ENCODE peak calls at places on chromosome 10, in ten cellular contexts. One of them, this sample, is unnamed.

GRCh38 chr10:74912182-74912581 is 85.8 kb downstream of the KAT6B start:
- DNase-seq in activated B cell treated with CpG ODN at 0.5 μM for 24 hours: no peak
- DNase-seq in Calu3: no peak
- DNase-seq in fibroblast of villous mesenchyme: no peak
- DNase-seq in fibroblast of mammary gland: no peak
- DNase-seq in heart left ventricle: no peak
- DNase-seq in cardiac fibroblast: no peak
- DNase-seq in pancreas: no peak
- DNase-seq in endothelial cell: no peak
- DNase-seq in IMR-90: no peak
- DNase-seq in this sample: no peak

GRCh38 chr10:109587366-109587765 is 335.9 kb downstream of the XPNPEP1 start:
- DNase-seq in activated B cell treated with CpG ODN at 0.5 μM for 24 hours: no peak
- DNase-seq in Calu3: no peak
- DNase-seq in fibroblast of villous mesenchyme: no peak
- DNase-seq in fibroblast of mammary gland: no peak
- DNase-seq in heart left ventricle: no peak
- DNase-seq in cardiac fibroblast: no peak
- DNase-seq in pancreas: no peak
- DNase-seq in endothelial cell: no peak
- DNase-seq in IMR-90: no peak
- DNase-seq in this sample: no peak

GRCh38 chr10:71242621-71243009 is 30.2 kb downstream of the UNC5B start:
- DNase-seq in activated B cell treated with CpG ODN at 0.5 μM for 24 hours: no peak
- DNase-seq in Calu3: no peak
- DNase-seq in fibroblast of villous mesenchyme: no peak
- DNase-seq in fibroblast of mammary gland: no peak
- DNase-seq in heart left ventricle: no peak
- DNase-seq in cardiac fibroblast: no peak
- DNase-seq in pancreas: no peak
- DNase-seq in endothelial cell: no peak
- DNase-seq in IMR-90: no peak
- DNase-seq in this sample: no peak

GRCh38 chr10:28020993-28021982 is 22.4 kb upstream of the ODAD2 start:
- DNase-seq in activated B cell treated with CpG ODN at 0.5 μM for 24 hours: no peak
- DNase-seq in Calu3: no peak
- DNase-seq in fibroblast of villous mesenchyme: no peak
- DNase-seq in fibroblast of mammary gland: peak
- DNase-seq in heart left ventricle: no peak
- DNase-seq in cardiac fibroblast: no peak
- DNase-seq in pancreas: no peak
- DNase-seq in endothelial cell: no peak
- DNase-seq in IMR-90: no peak
- DNase-seq in this sample: no peak

GRCh38 chr10:75350791-75351190 is 50.8 kb downstream of the ZNF503 start:
- DNase-seq in activated B cell treated with CpG ODN at 0.5 μM for 24 hours: no peak
- DNase-seq in Calu3: no peak
- DNase-seq in fibroblast of villous mesenchyme: no peak
- DNase-seq in fibroblast of mammary gland: peak
- DNase-seq in heart left ventricle: no peak
- DNase-seq in cardiac fibroblast: peak
- DNase-seq in pancreas: no peak
- DNase-seq in endothelial cell: no peak
- DNase-seq in IMR-90: peak
- DNase-seq in this sample: no peak

GRCh38 chr10:24494236-24494635 is 229.5 kb downstream of the ARHGAP21 start:
- DNase-seq in activated B cell treated with CpG ODN at 0.5 μM for 24 hours: no peak
- DNase-seq in Calu3: no peak
- DNase-seq in fibroblast of villous mesenchyme: no peak
- DNase-seq in fibroblast of mammary gland: no peak
- DNase-seq in heart left ventricle: no peak
- DNase-seq in cardiac fibroblast: no peak
- DNase-seq in pancreas: no peak
- DNase-seq in endothelial cell: no peak
- DNase-seq in IMR-90: no peak
- DNase-seq in this sample: no peak

GRCh38 chr10:13276749-13277394 is 23.0 kb downstream of the PHYH start:
- DNase-seq in activated B cell treated with CpG ODN at 0.5 μM for 24 hours: no peak
- DNase-seq in Calu3: no peak
- DNase-seq in fibroblast of villous mesenchyme: peak
- DNase-seq in fibroblast of mammary gland: peak
- DNase-seq in heart left ventricle: no peak
- DNase-seq in cardiac fibroblast: peak
- DNase-seq in pancreas: no peak
- DNase-seq in endothelial cell: no peak
- DNase-seq in IMR-90: peak
- DNase-seq in this sample: no peak

GRCh38 chr10:87712913-87713616 is 53.4 kb downstream of the PAPSS2 start:
- DNase-seq in activated B cell treated with CpG ODN at 0.5 μM for 24 hours: no peak
- DNase-seq in Calu3: no peak
- DNase-seq in fibroblast of villous mesenchyme: no peak
- DNase-seq in fibroblast of mammary gland: no peak
- DNase-seq in heart left ventricle: no peak
- DNase-seq in cardiac fibroblast: no peak
- DNase-seq in pancreas: no peak
- DNase-seq in endothelial cell: no peak
- DNase-seq in IMR-90: no peak
- DNase-seq in this sample: no peak

GRCh38 chr10:97923476-97923875 is 73.8 kb downstream of the GOLGA7B start:
- DNase-seq in activated B cell treated with CpG ODN at 0.5 μM for 24 hours: no peak
- DNase-seq in Calu3: no peak
- DNase-seq in fibroblast of villous mesenchyme: no peak
- DNase-seq in fibroblast of mammary gland: no peak
- DNase-seq in heart left ventricle: no peak
- DNase-seq in cardiac fibroblast: no peak
- DNase-seq in pancreas: no peak
- DNase-seq in endothelial cell: no peak
- DNase-seq in IMR-90: no peak
- DNase-seq in this sample: no peak

GRCh38 chr10:71090801-71091200 is 121.6 kb upstream of the UNC5B start:
- DNase-seq in activated B cell treated with CpG ODN at 0.5 μM for 24 hours: no peak
- DNase-seq in Calu3: no peak
- DNase-seq in fibroblast of villous mesenchyme: no peak
- DNase-seq in fibroblast of mammary gland: no peak
- DNase-seq in heart left ventricle: no peak
- DNase-seq in cardiac fibroblast: no peak
- DNase-seq in pancreas: no peak
- DNase-seq in endothelial cell: no peak
- DNase-seq in IMR-90: no peak
- DNase-seq in this sample: no peak

GRCh38 chr10:34171957-34172527 is 643.1 kb downstream of the PARD3 start:
- DNase-seq in activated B cell treated with CpG ODN at 0.5 μM for 24 hours: no peak
- DNase-seq in Calu3: no peak
- DNase-seq in fibroblast of villous mesenchyme: peak
- DNase-seq in fibroblast of mammary gland: peak
- DNase-seq in heart left ventricle: no peak
- DNase-seq in cardiac fibroblast: peak
- DNase-seq in pancreas: no peak
- DNase-seq in endothelial cell: no peak
- DNase-seq in IMR-90: peak
- DNase-seq in this sample: no peak

DNA sequence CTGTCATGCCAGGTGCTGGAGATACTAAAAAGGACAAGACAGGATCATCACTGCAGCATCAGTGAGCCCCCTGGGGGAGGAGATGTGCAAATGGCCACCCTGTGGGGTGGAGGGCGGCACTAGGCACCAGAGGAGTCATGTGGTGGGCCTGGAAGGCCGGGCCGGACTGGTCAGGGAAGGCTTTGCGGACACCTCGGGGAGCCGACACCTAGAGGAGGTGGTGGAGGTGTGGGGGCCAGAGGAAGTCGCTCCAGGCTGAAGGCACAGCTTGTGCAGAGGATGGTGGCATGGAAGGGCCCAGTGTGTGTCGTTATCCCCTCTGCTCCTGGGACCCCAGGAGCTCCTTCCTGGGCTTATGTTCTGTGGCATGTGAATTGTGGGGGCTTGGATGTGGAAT is 437.7 kb downstream of the RPS24 start:
- DNase-seq in activated B cell treated with CpG ODN at 0.5 μM for 24 hours: no peak
- DNase-seq in Calu3: no peak
- DNase-seq in fibroblast of villous mesenchyme: no peak
- DNase-seq in fibroblast of mammary gland: no peak
- DNase-seq in heart left ventricle: no peak
- DNase-seq in cardiac fibroblast: no peak
- DNase-seq in pancreas: no peak
- DNase-seq in endothelial cell: no peak
- DNase-seq in IMR-90: no peak
- DNase-seq in this sample: no peak
- TF ChIP-seq CTCF in activated B cell treated with CpG ODN at 0.5 μM for 24 hours: no peak
- TF ChIP-seq CTCF in Calu3: no peak
- TF ChIP-seq CTCF in fibroblast of villous mesenchyme: no peak
- TF ChIP-seq CTCF in fibroblast of mammary gland: peak
- TF ChIP-seq CTCF in heart left ventricle: no peak
- TF ChIP-seq CTCF in cardiac fibroblast: no peak
- TF ChIP-seq CTCF in pancreas: no peak
- TF ChIP-seq CTCF in endothelial cell: no peak
- TF ChIP-seq CTCF in IMR-90: no peak
- TF ChIP-seq CTCF in this sample: no peak

GRCh38 chr10:132390455-132391371 is 6.3 kb upstream of the PWWP2B start:
- DNase-seq in activated B cell treated with CpG ODN at 0.5 μM for 24 hours: no peak
- DNase-seq in Calu3: no peak
- DNase-seq in fibroblast of villous mesenchyme: no peak
- DNase-seq in fibroblast of mammary gland: no peak
- DNase-seq in heart left ventricle: no peak
- DNase-seq in cardiac fibroblast: no peak
- DNase-seq in pancreas: peak
- DNase-seq in endothelial cell: no peak
- DNase-seq in IMR-90: no peak
- DNase-seq in this sample: no peak

GRCh38 chr10:132389631-132390454 is 7.2 kb upstream of the PWWP2B start:
- DNase-seq in activated B cell treated with CpG ODN at 0.5 μM for 24 hours: no peak
- DNase-seq in Calu3: no peak
- DNase-seq in fibroblast of villous mesenchyme: peak
- DNase-seq in fibroblast of mammary gland: no peak
- DNase-seq in heart left ventricle: no peak
- DNase-seq in cardiac fibroblast: no peak
- DNase-seq in pancreas: peak
- DNase-seq in endothelial cell: no peak
- DNase-seq in IMR-90: no peak
- DNase-seq in this sample: no peak

GRCh38 chr10:132392811-132393694 is 3.9 kb upstream of the PWWP2B start:
- DNase-seq in activated B cell treated with CpG ODN at 0.5 μM for 24 hours: no peak
- DNase-seq in Calu3: no peak
- DNase-seq in fibroblast of villous mesenchyme: peak
- DNase-seq in fibroblast of mammary gland: peak
- DNase-seq in heart left ventricle: no peak
- DNase-seq in cardiac fibroblast: peak
- DNase-seq in pancreas: peak
- DNase-seq in endothelial cell: no peak
- DNase-seq in IMR-90: peak
- DNase-seq in this sample: no peak

GRCh38 chr10:132392184-132392800 is 4.7 kb upstream of the PWWP2B start:
- DNase-seq in activated B cell treated with CpG ODN at 0.5 μM for 24 hours: no peak
- DNase-seq in Calu3: no peak
- DNase-seq in fibroblast of villous mesenchyme: no peak
- DNase-seq in fibroblast of mammary gland: no peak
- DNase-seq in heart left ventricle: no peak
- DNase-seq in cardiac fibroblast: no peak
- DNase-seq in pancreas: peak
- DNase-seq in endothelial cell: no peak
- DNase-seq in IMR-90: no peak
- DNase-seq in this sample: no peak

GRCh38 chr10:132391372-132392020 is 5.5 kb upstream of the PWWP2B start:
- DNase-seq in activated B cell treated with CpG ODN at 0.5 μM for 24 hours: no peak
- DNase-seq in Calu3: no peak
- DNase-seq in fibroblast of villous mesenchyme: no peak
- DNase-seq in fibroblast of mammary gland: no peak
- DNase-seq in heart left ventricle: no peak
- DNase-seq in cardiac fibroblast: no peak
- DNase-seq in pancreas: peak
- DNase-seq in endothelial cell: no peak
- DNase-seq in IMR-90: no peak
- DNase-seq in this sample: no peak
- TF ChIP-seq CTCF in activated B cell treated with CpG ODN at 0.5 μM for 24 hours: no peak
- TF ChIP-seq CTCF in Calu3: no peak
- TF ChIP-seq CTCF in fibroblast of villous mesenchyme: no peak
- TF ChIP-seq CTCF in fibroblast of mammary gland: no peak
- TF ChIP-seq CTCF in heart left ventricle: no peak
- TF ChIP-seq CTCF in cardiac fibroblast: no peak
- TF ChIP-seq CTCF in pancreas: no peak
- TF ChIP-seq CTCF in endothelial cell: no peak
- TF ChIP-seq CTCF in IMR-90: no peak
- TF ChIP-seq CTCF in this sample: no peak

DNA sequence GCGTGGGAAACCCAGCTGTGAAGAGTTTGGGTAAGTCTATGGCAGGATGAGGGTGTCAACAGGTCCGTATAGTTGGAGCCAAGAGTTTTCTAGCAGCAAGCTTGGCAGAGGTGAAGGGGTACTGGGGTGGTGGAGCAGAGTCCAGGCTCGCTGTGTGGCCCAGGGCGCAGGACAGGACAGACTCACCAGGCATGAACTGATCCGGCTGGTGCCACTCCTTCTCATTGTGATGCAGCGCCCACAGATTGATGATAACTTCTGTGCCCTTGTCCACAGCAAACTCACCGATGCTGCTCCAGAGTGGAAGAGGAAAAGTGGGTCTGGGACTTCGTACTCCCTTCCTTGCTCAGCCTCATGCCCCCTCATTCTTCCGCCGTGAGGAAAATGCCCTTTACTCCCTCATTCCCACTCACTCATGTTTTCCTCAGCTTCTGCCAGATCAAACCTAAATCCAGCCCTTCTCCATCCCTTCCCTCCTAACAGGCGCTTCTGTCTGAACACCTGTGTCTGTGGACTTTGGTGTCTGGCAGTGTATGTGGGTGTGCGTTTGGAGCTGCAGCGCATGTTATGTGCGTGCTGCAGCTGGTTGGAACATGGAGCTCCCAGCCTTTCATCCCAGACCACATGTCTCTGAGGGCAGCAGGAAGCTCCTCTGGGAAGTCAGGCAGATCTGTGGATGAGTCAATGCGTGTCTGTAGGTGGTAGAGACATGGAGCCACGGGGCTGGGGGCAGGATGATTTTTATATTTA is 5.7 kb downstream of the CYP17A1 start:
- DNase-seq in activated B cell treated with CpG ODN at 0.5 μM for 24 hours: no peak
- DNase-seq in Calu3: no peak
- DNase-seq in fibroblast of villous mesenchyme: peak
- DNase-seq in fibroblast of mammary gland: peak
- DNase-seq in heart left ventricle: no peak
- DNase-seq in cardiac fibroblast: no peak
- DNase-seq in pancreas: no peak
- DNase-seq in endothelial cell: no peak
- DNase-seq in IMR-90: peak
- DNase-seq in this sample: no peak
- TF ChIP-seq CTCF in activated B cell treated with CpG ODN at 0.5 μM for 24 hours: no peak
- TF ChIP-seq CTCF in Calu3: no peak
- TF ChIP-seq CTCF in fibroblast of villous mesenchyme: no peak
- TF ChIP-seq CTCF in fibroblast of mammary gland: no peak
- TF ChIP-seq CTCF in heart left ventricle: no peak
- TF ChIP-seq CTCF in cardiac fibroblast: no peak
- TF ChIP-seq CTCF in pancreas: no peak
- TF ChIP-seq CTCF in endothelial cell: no peak
- TF ChIP-seq CTCF in IMR-90: no peak
- TF ChIP-seq CTCF in this sample: no peak

DNA sequence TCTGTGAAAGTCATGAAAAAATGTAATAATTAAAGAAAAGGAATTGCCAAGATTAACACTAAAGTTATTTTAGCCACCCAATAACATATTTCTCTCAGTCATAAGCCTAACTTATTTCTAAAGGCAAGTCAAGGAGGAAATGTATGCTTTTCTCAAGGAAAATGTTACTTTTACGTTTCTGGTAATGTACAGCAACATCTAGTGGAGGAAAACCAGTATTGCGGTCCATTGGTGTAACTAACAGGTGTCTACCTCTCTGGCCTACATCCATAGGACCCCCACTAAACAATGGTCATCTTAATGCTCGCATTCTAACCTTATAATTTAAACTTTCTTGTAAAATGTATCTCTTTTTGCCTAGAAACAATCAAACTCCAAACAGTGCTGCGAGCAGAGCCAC is 437.5 kb downstream of the KIF20B start:
- DNase-seq in activated B cell treated with CpG ODN at 0.5 μM for 24 hours: no peak
- DNase-seq in Calu3: no peak
- DNase-seq in fibroblast of villous mesenchyme: peak
- DNase-seq in fibroblast of mammary gland: peak
- DNase-seq in heart left ventricle: no peak
- DNase-seq in cardiac fibroblast: peak
- DNase-seq in pancreas: no peak
- DNase-seq in endothelial cell: no peak
- DNase-seq in IMR-90: no peak
- DNase-seq in this sample: no peak
- TF ChIP-seq CTCF in activated B cell treated with CpG ODN at 0.5 μM for 24 hours: no peak
- TF ChIP-seq CTCF in Calu3: no peak
- TF ChIP-seq CTCF in fibroblast of villous mesenchyme: peak
- TF ChIP-seq CTCF in fibroblast of mammary gland: peak
- TF ChIP-seq CTCF in heart left ventricle: no peak
- TF ChIP-seq CTCF in cardiac fibroblast: peak
- TF ChIP-seq CTCF in pancreas: no peak
- TF ChIP-seq CTCF in endothelial cell: peak
- TF ChIP-seq CTCF in IMR-90: no peak
- TF ChIP-seq CTCF in this sample: peak

This sample was measured in activated CD8-positive, alpha-beta T cell treated with anti-CD3 and anti-CD28 coated beads for 36 hours.